ENCODE peak calls at places on chromosomes 6 and 20, in seven cellular contexts. N is H1, J is A549, R is HCT116, Z is HepG2, X is GM12878, G is SK-N-SH. U is an unnamed sample.

GRCh38 chr6:155327326-155328073 is 13.2 kb upstream of the TFB1M start:
- DNase-seq in N (peak; percentile 63), J (peak; percentile 56), R (peak; percentile 55), Z (peak; percentile 86), X (no peak), G (peak; percentile 35), U (peak; percentile 78)

GRCh38 chr6:160329188-160329587 is 19.0 kb upstream of the SLC22A3 start:
- DNase-seq in N (no peak), J (no peak), R (no peak), Z (no peak), X (no peak), G (no peak), U (no peak)

GRCh38 chr6:153108320-153108719 is 22.8 kb downstream of the RGS17 start:
- DNase-seq in N (no peak), J (no peak), R (no peak), Z (no peak), X (no peak), G (peak; percentile 14), U (no peak)

GRCh38 chr20:50146732-50147662 is 6.5 kb downstream of the PEDS1 start:
- DNase-seq in N (no peak), J (no peak), R (no peak), Z (no peak), X (peak; percentile 45), G (no peak), U (peak; percentile 43)

GRCh38 chr6:21134401-21134800 is 459.1 kb upstream of the SOX4 start:
- DNase-seq in N (no peak), J (no peak), R (no peak), Z (no peak), X (no peak), G (no peak), U (no peak)

GRCh38 chr20:50594231-50594590 is 84.0 kb downstream of the PTPN1 start:
- DNase-seq in N (no peak), J (no peak), R (no peak), Z (no peak), X (no peak), G (no peak), U (no peak)

GRCh38 chr6:136593748-136594490 is 43.7 kb upstream of the MAP7 start:
- DNase-seq in N (no peak), J (peak; percentile 52), R (peak; percentile 16), Z (peak; percentile 19), X (peak; percentile 94), G (no peak), U (peak; percentile 100)

GRCh38 chr6:111204305-111204704 is 117.0 kb downstream of the SLC16A10 start:
- DNase-seq in N (no peak), J (no peak), R (no peak), Z (no peak), X (no peak), G (no peak), U (no peak)

GRCh38 chr6:168060521-168060931 is 18.5 kb downstream of the FRMD1 start:
- DNase-seq in N (no peak), J (peak; percentile 57), R (no peak), Z (peak; percentile 64), X (no peak), G (peak; percentile 87), U (peak; percentile 43)

GRCh38 chr6:20847904-20848303 is 313.6 kb downstream of the CDKAL1 start:
- DNase-seq in N (no peak), J (no peak), R (no peak), Z (peak; percentile 55), X (no peak), G (no peak), U (no peak)

GRCh38 chr20:1838479-1839279 is 56.5 kb upstream of the SIRPA start:
- DNase-seq in N (no peak), J (no peak), R (no peak), Z (no peak), X (no peak), G (peak; percentile 76), U (no peak)

GRCh38 chr20:44683263-44684046 is 31.7 kb upstream of the CCN5 start:
- DNase-seq in N (peak; percentile 83), J (peak; percentile 75), R (peak; percentile 59), Z (peak; percentile 63), X (peak; percentile 45), G (peak; percentile 75), U (peak; percentile 42)

GRCh38 chr6:166202321-166202733 is 34.7 kb upstream of the TBXT start:
- DNase-seq in N (no peak), J (no peak), R (no peak), Z (no peak), X (peak; percentile 51), G (no peak), U (no peak)

GRCh38 chr20:51365670-51366069 is 176.8 kb downstream of the NFATC2 start:
- DNase-seq in N (no peak), J (peak; percentile 72), R (no peak), Z (no peak), X (no peak), G (no peak), U (peak; percentile 92)

GRCh38 chr6:4967301-4968030 is 36.4 kb downstream of the RPP40 start:
- DNase-seq in N (no peak), J (no peak), R (no peak), Z (no peak), X (no peak), G (no peak), U (no peak)

GRCh38 chr6:74609857-74610256 is 596.0 kb downstream of the COL12A1 start:
- DNase-seq in N (no peak), J (no peak), R (no peak), Z (no peak), X (no peak), G (no peak), U (no peak)

GRCh38 chr6:166862287-166862977 is 93.9 kb downstream of the RNASET2 start:
- DNase-seq in N (peak; percentile 81), J (no peak), R (no peak), Z (no peak), X (no peak), G (peak; percentile 93), U (no peak)

GRCh38 chr6:156028310-156029131 is 572.9 kb upstream of the NOX3 start:
- DNase-seq in N (no peak), J (no peak), R (no peak), Z (no peak), X (no peak), G (peak; percentile 66), U (no peak)

GRCh38 chr6:19465760-19466159 is 371.4 kb upstream of the ID4 start:
- DNase-seq in N (no peak), J (peak; percentile 58), R (no peak), Z (no peak), X (no peak), G (no peak), U (peak; percentile 31)

GRCh38 chr6:156582509-156582992 is 194.6 kb upstream of the ARID1B start:
- DNase-seq in N (no peak), J (no peak), R (no peak), Z (no peak), X (no peak), G (no peak), U (no peak)

GRCh38 chr6:5497896-5498578 is 236.7 kb downstream of the FARS2 start:
- DNase-seq in N (no peak), J (no peak), R (no peak), Z (no peak), X (no peak), G (peak; percentile 10), U (peak; percentile 62)

GRCh38 chr6:151112130-151112529 is 127.6 kb upstream of the AKAP12 start:
- DNase-seq in N (no peak), J (no peak), R (no peak), Z (peak; percentile 57), X (no peak), G (peak; percentile 56), U (no peak)

GRCh38 chr20:19747903-19748302 is 10.2 kb upstream of the RIN2 start:
- DNase-seq in N (no peak), J (no peak), R (no peak), Z (no peak), X (no peak), G (no peak), U (no peak)

GRCh38 chr6:148746363-148747144 is at the start of gene UST:
- DNase-seq in N (peak; percentile 82), J (peak; percentile 36), R (peak; percentile 64), Z (no peak), X (no peak), G (peak; percentile 39), U (peak; percentile 95)

GRCh38 chr20:45788351-45788750 is 3.3 kb downstream of the WFDC3 start:
- DNase-seq in N (no peak), J (no peak), R (no peak), Z (no peak), X (no peak), G (no peak), U (no peak)

GRCh38 chr6:94254689-94255088 is 835.3 kb upstream of the EPHA7 start:
- DNase-seq in N (no peak), J (peak; percentile 6), R (no peak), Z (peak; percentile 4), X (no peak), G (no peak), U (no peak)
- TF ChIP-seq CTCF in N (peak; percentile 55), J (no peak), R (no peak), Z (peak; percentile 40), X (peak; percentile 19), G (peak; percentile 37), U (no peak)

DNA sequence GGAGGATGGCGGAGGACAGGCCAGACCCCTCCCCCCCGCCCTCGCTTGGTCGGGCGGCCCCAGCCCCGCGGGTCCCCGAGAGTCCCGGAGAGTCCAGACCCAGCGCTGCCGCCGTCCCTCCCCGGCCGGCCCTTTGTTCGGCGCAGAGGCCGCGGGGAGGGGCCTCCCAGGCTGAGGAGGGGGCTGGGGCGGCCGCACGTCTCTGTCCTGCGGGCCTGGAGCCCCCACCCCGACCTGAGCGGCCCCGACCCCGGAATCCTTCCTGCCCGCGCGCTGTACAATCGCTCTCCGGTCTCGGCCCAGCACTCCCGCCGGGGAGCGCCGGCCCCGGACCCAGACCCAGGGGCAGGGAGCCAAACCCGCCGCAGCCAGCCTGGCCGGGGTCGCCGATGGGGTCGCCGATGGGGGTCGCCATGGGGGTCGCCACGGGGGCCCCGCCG is 716 bp downstream of the KCNQ2 start:
- DNase-seq in N (no peak), J (no peak), R (no peak), Z (no peak), X (no peak), G (no peak), U (no peak)
- TF ChIP-seq RAD21 in N (no peak), J (no peak), R (no peak), Z (no peak), X (no peak), G (no peak), U (no peak)

GRCh38 chr6:105135056-105135455 is 44.8 kb downstream of the POPDC3 start:
- DNase-seq in N (no peak), J (peak; percentile 44), R (no peak), Z (peak; percentile 47), X (no peak), G (peak; percentile 51), U (peak; percentile 18)
- TF ChIP-seq CTCF in N (peak; percentile 13), J (peak; percentile 11), R (peak; percentile 25), Z (peak; percentile 37), X (no peak), G (peak; percentile 52), U (peak; percentile 20)

DNA sequence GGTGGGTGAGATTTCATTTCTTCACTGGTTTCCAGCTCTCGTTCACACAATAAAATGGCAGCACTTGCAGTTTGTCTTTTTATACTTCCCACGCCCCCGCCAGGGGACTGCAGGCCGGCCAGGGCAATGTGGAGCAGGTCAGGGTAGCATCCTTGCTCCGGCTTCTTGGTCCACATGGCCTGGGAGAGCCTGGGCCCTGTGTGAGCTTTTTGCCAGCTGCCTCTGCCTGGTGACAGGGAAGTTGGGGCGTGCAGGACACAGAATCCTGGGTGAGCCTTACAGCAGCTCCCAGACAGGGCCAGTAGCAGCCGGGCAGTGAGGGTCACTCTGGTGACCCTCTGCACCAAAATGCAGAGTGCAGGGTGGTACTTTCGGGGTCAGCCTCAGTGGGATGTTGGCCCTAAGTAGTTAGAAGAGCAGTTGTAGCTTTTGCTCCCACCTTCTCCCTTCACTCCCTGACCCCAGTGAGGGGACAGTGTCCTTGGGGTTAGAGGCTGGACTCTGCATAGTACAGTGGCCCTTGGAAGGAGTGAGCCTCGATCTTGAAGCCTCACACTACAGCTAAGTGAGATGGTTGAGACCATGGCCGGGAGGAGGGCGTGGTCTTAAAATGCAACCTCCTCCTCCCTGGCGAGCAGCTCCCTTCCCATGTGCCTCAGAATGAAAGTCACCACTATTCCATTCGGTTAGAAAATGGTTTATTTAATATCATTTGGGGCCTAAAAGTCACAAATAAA is 23.8 kb downstream of the PYGB start:
- DNase-seq in N (peak; percentile 30), J (no peak), R (no peak), Z (no peak), X (no peak), G (no peak), U (no peak)
- TF ChIP-seq RAD21 in N (no peak), J (no peak), R (no peak), Z (no peak), X (no peak), G (no peak), U (no peak)

U was measured in IMR-90.